ENCODE peak calls at places on chromosomes 4 and X, in six cellular contexts. G, L, I, W, S and J are unnamed samples.

GRCh38 chr4:24742773-24743676 is 52.3 kb upstream of the SOD3 start:
- DNase-seq in G (no peak), L (no peak), I (no peak), W (no peak), S (no peak), J (peak; percentile 32)

GRCh38 chr4:94714761-94715160 is 43.0 kb upstream of the BMPR1B start:
- DNase-seq in G (no peak), L (no peak), I (peak; percentile 87), W (no peak), S (no peak), J (no peak)

GRCh38 chr4:56681158-56681848 is at the start of gene HOPX:
- DNase-seq in G (peak; percentile 86), L (peak; percentile 18), I (peak; percentile 46), W (peak; percentile 86), S (no peak), J (peak; percentile 60)

GRCh38 chrX:52608961-52609360 is 45.7 kb downstream of the SSX7 start:
- DNase-seq in G (no peak), L (no peak), I (no peak), W (no peak), S (no peak), J (no peak)

GRCh38 chr4:26248647-26249046 is 72.2 kb upstream of the RBPJ start:
- DNase-seq in G (no peak), L (no peak), I (peak; percentile 51), W (no peak), S (no peak), J (no peak)

GRCh38 chr4:169723207-169723606 is 34.5 kb downstream of the HPF1 start:
- DNase-seq in G (peak; percentile 31), L (no peak), I (no peak), W (no peak), S (no peak), J (no peak)

GRCh38 chr4:179750374-179750773 is 2308.1 kb upstream of the AGA start:
- DNase-seq in G (no peak), L (no peak), I (peak; percentile 4), W (no peak), S (no peak), J (no peak)

GRCh38 chr4:117478702-117479101 is 393.3 kb upstream of the TRAM1L1 start:
- DNase-seq in G (no peak), L (no peak), I (peak; percentile 20), W (no peak), S (no peak), J (no peak)

GRCh38 chr4:104064650-104065577 is 345.1 kb upstream of the TACR3 start:
- DNase-seq in G (peak; percentile 54), L (peak; percentile 7), I (peak; percentile 20), W (peak; percentile 30), S (no peak), J (no peak)

GRCh38 chrX:119989905-119990408 is 46.4 kb upstream of the NKAP start:
- DNase-seq in G (no peak), L (no peak), I (no peak), W (no peak), S (no peak), J (no peak)

GRCh38 chr4:105990933-105991332 is 95.7 kb downstream of the NPNT start:
- DNase-seq in G (peak; percentile 97), L (peak; percentile 85), I (peak; percentile 48), W (peak; percentile 71), S (peak; percentile 80), J (peak; percentile 60)

GRCh38 chrX:31353095-31353494 is 281.3 kb upstream of the FTHL17 start:
- DNase-seq in G (peak; percentile 63), L (no peak), I (peak; percentile 68), W (no peak), S (peak; percentile 28), J (no peak)

GRCh38 chr4:77819409-77819835 is 254 bp upstream of the CNOT6L start:
- DNase-seq in G (no peak), L (peak; percentile 80), I (no peak), W (peak; percentile 78), S (no peak), J (no peak)

GRCh38 chr4:55618546-55619143 is 17.5 kb downstream of the NMU start:
- DNase-seq in G (no peak), L (no peak), I (no peak), W (no peak), S (no peak), J (no peak)

GRCh38 chr4:78666830-78667258 is 109.3 kb upstream of the BMP2K start:
- DNase-seq in G (no peak), L (no peak), I (no peak), W (no peak), S (no peak), J (no peak)

GRCh38 chr4:16897991-16898827 is at the start of gene LDB2:
- DNase-seq in G (no peak), L (peak; percentile 65), I (peak; percentile 91), W (peak; percentile 37), S (no peak), J (peak; percentile 75)

GRCh38 chrX:122220644-122221373 is 963.3 kb upstream of the GRIA3 start:
- DNase-seq in G (no peak), L (no peak), I (no peak), W (no peak), S (no peak), J (no peak)

GRCh38 chr4:30718021-30718888 is 1.9 kb upstream of the PCDH7 start:
- DNase-seq in G (peak; percentile 25), L (peak; percentile 47), I (peak; percentile 60), W (no peak), S (peak; percentile 66), J (no peak)

GRCh38 chr4:170875868-170876267 is 786.1 kb upstream of the AADAT start:
- DNase-seq in G (peak; percentile 27), L (no peak), I (no peak), W (no peak), S (no peak), J (no peak)

GRCh38 chr4:180542445-180543100 is 1700.6 kb upstream of the TENM3 start:
- DNase-seq in G (peak; percentile 67), L (no peak), I (peak; percentile 98), W (no peak), S (peak; percentile 64), J (no peak)

GRCh38 chr4:172982151-172982590 is 186.4 kb upstream of the GALNT7 start:
- DNase-seq in G (peak; percentile 92), L (no peak), I (peak; percentile 82), W (no peak), S (peak; percentile 63), J (no peak)

GRCh38 chrX:104922206-104922621 is 298.3 kb downstream of the TEX13A start:
- DNase-seq in G (peak; percentile 87), L (peak; percentile 13), I (peak; percentile 39), W (peak; percentile 82), S (no peak), J (peak; percentile 62)

GRCh38 chrX:1464282-1465131 is 11.8 kb upstream of the ASMTL start:
- DNase-seq in G (no peak), L (no peak), I (no peak), W (peak; percentile 23), S (peak; percentile 49), J (peak; percentile 48)

GRCh38 chr4:181647396-181648107 is 595.6 kb upstream of the TENM3 start:
- DNase-seq in G (no peak), L (no peak), I (no peak), W (no peak), S (no peak), J (no peak)

GRCh38 chrX:107725761-107726555 is 49.6 kb downstream of the TSC22D3 start:
- DNase-seq in G (peak; percentile 85), L (no peak), I (no peak), W (no peak), S (no peak), J (no peak)

GRCh38 chr4:1111259-1111809 is 2.0 kb downstream of the RNF212 start:
- DNase-seq in G (no peak), L (no peak), I (no peak), W (no peak), S (no peak), J (no peak)

GRCh38 chr4:76732246-76732645 is 165.7 kb downstream of the SOWAHB start:
- DNase-seq in G (no peak), L (no peak), I (no peak), W (no peak), S (no peak), J (no peak)

GRCh38 chr4:89929425-89930272 is 35.0 kb downstream of the MMRN1 start:
- DNase-seq in G (peak; percentile 34), L (no peak), I (no peak), W (no peak), S (no peak), J (no peak)
- H3K27ac ChIP-seq in G (no peak overlapping the region), L (no peak overlapping the region), I (no peak overlapping the region), W (no peak overlapping the region), S (no peak overlapping the region), J (no peak overlapping the region)

GRCh38 chrX:96183843-96184242 is 500.8 kb upstream of the DIAPH2 start:
- DNase-seq in G (peak; percentile 34), L (no peak), I (no peak), W (no peak), S (no peak), J (no peak)
- TF ChIP-seq CTCF in G (peak; percentile 67), L (no peak), I (no peak), W (no peak), S (peak; percentile 38), J (peak; percentile 38)

GRCh38 chr4:142360657-142361056 is 485.4 kb downstream of the INPP4B start:
- DNase-seq in G (no peak), L (no peak), I (no peak), W (no peak), S (no peak), J (no peak)
- H3K4me1 ChIP-seq in G (peaks cover 4% of the 10 kb centered on the region), L (peaks cover 4% of the 10 kb centered on the region), I (no peaks in the 10 kb centered on the region), W (no peaks in the 10 kb centered on the region), S (peaks cover 30% of the 10 kb centered on the region), J (no peaks in the 10 kb centered on the region)

GRCh38 chr4:123990310-123990709 is 593.7 kb downstream of the SPRY1 start:
- DNase-seq in G (no peak), L (no peak), I (no peak), W (no peak), S (no peak), J (no peak)

GRCh38 chr4:123984881-123985280 is 588.3 kb downstream of the SPRY1 start:
- DNase-seq in G (no peak), L (peak; percentile 23), I (no peak), W (no peak), S (no peak), J (peak; percentile 65)

GRCh38 chr4:123986268-123986798 is 589.7 kb downstream of the SPRY1 start:
- DNase-seq in G (peak; percentile 72), L (peak; percentile 19), I (peak; percentile 97), W (peak; percentile 34), S (no peak), J (peak; percentile 82)

GRCh38 chr4:123987408-123987807 is 590.8 kb downstream of the SPRY1 start:
- DNase-seq in G (no peak), L (no peak), I (no peak), W (no peak), S (no peak), J (no peak)
- H3K27ac ChIP-seq in G (no peak overlapping the region), L (peak overlapping the region; percentile 56), I (peak overlapping the region; percentile 88), W (peak overlapping the region; percentile 57), S (peak overlapping the region; percentile 86), J (peak overlapping the region; percentile 33)

DNA sequence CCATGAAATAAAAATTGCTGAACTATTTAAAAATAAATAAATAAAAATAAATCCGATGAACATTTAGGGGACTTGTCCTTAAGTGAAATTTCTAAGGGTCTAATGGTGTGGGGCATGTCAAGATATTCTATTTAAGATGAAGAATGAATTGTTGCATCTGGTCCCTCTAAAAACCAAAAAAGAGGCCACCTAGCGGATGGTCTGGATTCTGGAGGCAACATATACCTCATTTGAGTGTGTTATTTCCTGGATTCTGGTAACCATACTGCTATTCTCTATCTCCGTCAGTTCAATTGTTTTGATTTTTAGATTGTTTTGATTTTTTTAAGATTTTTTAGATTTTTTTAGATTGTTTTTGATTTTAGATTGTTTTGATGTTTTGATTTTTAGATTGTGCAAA is 28.3 kb downstream of the AGTR2 start:
- DNase-seq in G (peak; percentile 30), L (no peak), I (no peak), W (no peak), S (no peak), J (no peak)
- TF ChIP-seq CTCF in G (peak; percentile 54), L (no peak), I (no peak), W (no peak), S (no peak), J (no peak)